ENCODE peak calls at places on chromosome 17, in four cellular contexts. U is left ventricle myocardium superior; N is central memory CD8-positive, alpha-beta T cell; L is NCI-H1092. X is an unnamed sample.

GRCh38 chr17:32323784-32324590 is 18.0 kb downstream of the C17orf75 start:
- DNase-seq in U (no peak), N (no peak), L (no peak), X (peak; percentile 37)

GRCh38 chr17:57211543-57211942 is 44.8 kb upstream of the MSI2 start:
- DNase-seq in U (no peak), N (no peak), L (no peak), X (no peak)

GRCh38 chr17:76833747-76834146 is 34.5 kb upstream of the MGAT5B start:
- DNase-seq in U (no peak), N (no peak), L (no peak), X (no peak)

GRCh38 chr17:66386789-66387351 is 84.5 kb downstream of the PRKCA start:
- DNase-seq in U (no peak), N (no peak), L (no peak), X (no peak)

GRCh38 chr17:27299384-27300049 is 5.6 kb downstream of the WSB1 start:
- DNase-seq in U (no peak), N (no peak), L (no peak), X (no peak)

GRCh38 chr17:17727111-17727659 is 45.9 kb downstream of the RAI1 start:
- DNase-seq in U (no peak), N (no peak), L (no peak), X (no peak)

GRCh38 chr17:64781810-64782555 is 119.9 kb upstream of the SMURF2 start:
- DNase-seq in U (peak; percentile 23), N (no peak), L (no peak), X (no peak)

GRCh38 chr17:74569001-74569391 is 1.7 kb upstream of the CD300H start:
- DNase-seq in U (no peak), N (no peak), L (no peak), X (no peak)

GRCh38 chr17:50311483-50311882 is 34.4 kb upstream of the XYLT2 start:
- DNase-seq in U (no peak), N (no peak), L (no peak), X (no peak)

GRCh38 chr17:45951403-45951802 is 47.6 kb upstream of the STH start:
- DNase-seq in U (no peak), N (no peak), L (no peak), X (no peak)

GRCh38 chr17:74280093-74280513 is 6.1 kb downstream of the DNAI2 start:
- DNase-seq in U (peak; percentile 48), N (peak; percentile 36), L (no peak), X (peak; percentile 70)

GRCh38 chr17:28446716-28447395 is 26.6 kb upstream of the SLC13A2 start:
- DNase-seq in U (no peak), N (no peak), L (no peak), X (no peak)

GRCh38 chr17:82329683-82330321 is 3.8 kb downstream of the SECTM1 start:
- DNase-seq in U (no peak), N (no peak), L (no peak), X (no peak)

GRCh38 chr17:77385750-77386501 is 245.2 kb downstream of the SEC14L1 start:
- DNase-seq in U (peak; percentile 67), N (no peak), L (no peak), X (no peak)

GRCh38 chr17:72056727-72057290 is 64.0 kb upstream of the SOX9 start:
- DNase-seq in U (no peak), N (no peak), L (no peak), X (no peak)

GRCh38 chr17:21345236-21345635 is 30.9 kb upstream of the KCNJ12 start:
- DNase-seq in U (no peak), N (no peak), L (no peak), X (no peak)

GRCh38 chr17:57557793-57558681 is 187.1 kb downstream of the CCDC182 start:
- DNase-seq in U (no peak), N (no peak), L (no peak), X (no peak)

GRCh38 chr17:34306466-34306865 is 12.8 kb upstream of the CCL8 start:
- DNase-seq in U (no peak), N (no peak), L (no peak), X (no peak)

GRCh38 chr17:82324566-82325285 is 7.3 kb upstream of the CD7 start:
- DNase-seq in U (no peak), N (no peak), L (no peak), X (no peak)

GRCh38 chr17:50920891-50921595 is 54.9 kb upstream of the TOB1 start:
- DNase-seq in U (no peak), N (no peak), L (no peak), X (no peak)

GRCh38 chr17:4600563-4600962 is 16.2 kb downstream of the SMTNL2 start:
- DNase-seq in U (peak; percentile 85), N (no peak), L (no peak), X (no peak)

GRCh38 chr17:78146471-78146869 is 285 bp downstream of the C17orf99 start:
- DNase-seq in U (no peak), N (no peak), L (no peak), X (no peak)

GRCh38 chr17:82230627-82231311 is 1.9 kb downstream of the SLC16A3 start:
- DNase-seq in U (peak; percentile 95), N (no peak), L (no peak), X (no peak)

GRCh38 chr17:7018331-7018964 is 4.4 kb upstream of the BCL6B start:
- DNase-seq in U (peak; percentile 76), N (no peak), L (no peak), X (no peak)

GRCh38 chr17:956905-957304 is 22.7 kb downstream of the NXN start:
- DNase-seq in U (peak; percentile 9), N (no peak), L (no peak), X (no peak)

GRCh38 chr17:82022310-82022980 is at the start of gene CENPX:
- DNase-seq in U (no peak), N (no peak), L (no peak), X (no peak)

GRCh38 chr17:61481421-61481820 is 29.2 kb downstream of the TBX4 start:
- DNase-seq in U (no peak), N (no peak), L (no peak), X (no peak)

GRCh38 chr17:62869885-62870580 is 61.9 kb upstream of the MARCHF10 start:
- DNase-seq in U (no peak), N (no peak), L (peak; percentile 53), X (no peak)

GRCh38 chr17:38619451-38619795 is 13.7 kb upstream of the SRCIN1 start:
- DNase-seq in U (no peak), N (no peak), L (no peak), X (no peak)

GRCh38 chr17:68458260-68459029 is 1.1 kb upstream of the WIPI1 start:
- DNase-seq in U (no peak), N (no peak), L (no peak), X (no peak)

GRCh38 chr17:78557598-78558039 is 19.6 kb downstream of the DNAH17 start:
- DNase-seq in U (no peak), N (no peak), L (no peak), X (no peak)

GRCh38 chr17:82094931-82095776 is 2.9 kb downstream of the FASN start:
- DNase-seq in U (no peak), N (no peak), L (no peak), X (no peak)

GRCh38 chr17:82051776-82052637 is at the start of the genes GPS1 and RFNG:
- DNase-seq in U (peak; percentile 89), N (peak; percentile 55), L (peak; percentile 31), X (peak; percentile 74)

X was measured in central memory CD4-positive, alpha-beta T cell.